ENCODE peak calls at places on chromosomes 2 and 18, in four cellular contexts. T is IMR-90, L is HCT116, M is upper lobe of right lung. N is an unnamed sample.

GRCh38 chr2:104856086-104856972 is 2.4 kb downstream of the POU3F3 start:
- DNase-seq in M (no peak), T (no peak), L (no peak), N (no peak)

GRCh38 chr2:185147361-185147760 is 549.0 kb downstream of the ZNF804A start:
- DNase-seq in L (no peak), T (no peak), M (no peak), N (no peak)

GRCh38 chr2:181670632-181671031 is 9.7 kb downstream of the NEUROD1 start:
- DNase-seq in L (no peak), M (no peak), T (no peak), N (no peak)

GRCh38 chr2:763766-764525 is 86.7 kb upstream of the TMEM18 start:
- DNase-seq in L (no peak), M (no peak), T (no peak), N (no peak)

GRCh38 chr2:37080231-37080630 is 3.9 kb downstream of the HEATR5B start:
- DNase-seq in M (no peak), L (no peak), T (peak; percentile 10), N (no peak)

GRCh38 chr18:23067236-23067635 is 68.0 kb upstream of the CABLES1 start:
- DNase-seq in T (peak; percentile 7), M (no peak), L (no peak), N (no peak)

GRCh38 chr2:138447889-138448570 is 53.5 kb upstream of the SPOPL start:
- DNase-seq in T (no peak), M (no peak), L (no peak), N (no peak)

GRCh38 chr2:128520787-128521186 is 202.1 kb upstream of the HS6ST1 start:
- DNase-seq in T (no peak), M (no peak), L (no peak), N (no peak)

GRCh38 chr2:219248845-219249202 is 3.5 kb downstream of the STK16 start:
- DNase-seq in M (no peak), L (no peak), T (no peak), N (no peak)

GRCh38 chr2:181306785-181307184 is 150.4 kb upstream of the ITGA4 start:
- DNase-seq in L (no peak), T (peak; percentile 37), M (no peak), N (no peak)

GRCh38 chr2:56008661-56009411 is 85.3 kb upstream of the EFEMP1 start:
- DNase-seq in T (peak; percentile 89), L (no peak), M (no peak), N (peak; percentile 78)

GRCh38 chr2:233979748-233980147 is 62.6 kb downstream of the TRPM8 start:
- DNase-seq in M (no peak), T (peak; percentile 27), L (no peak), N (no peak)

GRCh38 chr2:110854355-110855081 is 122.1 kb downstream of the ACOXL start:
- DNase-seq in M (no peak), T (no peak), L (no peak), N (no peak)
- TF ChIP-seq CTCF in M (no peak), T (no peak), L (peak; percentile 41), N (no peak)

GRCh38 chr2:63163231-63163845 is 112.7 kb downstream of the OTX1 start:
- DNase-seq in T (no peak), M (no peak), L (no peak), N (no peak)
- TF ChIP-seq CTCF in T (no peak), M (no peak), L (no peak), N (no peak)

DNA sequence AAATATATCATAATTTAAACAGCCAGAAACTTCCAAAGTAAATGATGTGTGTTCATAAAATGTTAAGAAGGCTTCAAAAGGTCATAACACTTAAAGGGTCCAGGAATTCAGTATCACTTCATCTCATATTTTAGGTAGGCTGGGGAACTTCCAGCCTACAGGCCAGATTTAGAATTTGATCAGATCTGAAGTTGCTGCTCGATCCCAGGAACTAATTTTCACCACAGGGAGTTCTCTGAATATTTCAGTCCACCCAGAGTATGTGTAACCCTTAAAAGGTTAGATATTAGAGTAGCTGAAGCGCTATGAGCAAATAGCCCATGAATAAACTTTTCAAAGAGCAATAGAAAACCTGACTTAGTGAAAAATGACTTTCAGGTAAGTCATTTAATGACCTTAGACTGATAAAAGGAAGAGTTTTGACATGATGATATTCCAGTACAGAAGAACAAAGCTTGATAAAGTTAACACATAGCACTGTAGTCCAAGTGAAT is 1.7 kb downstream of the WIPF1 start:
- DNase-seq in M (no peak), L (no peak), T (no peak), N (no peak)
- TF ChIP-seq CTCF in M (no peak), L (no peak), T (no peak), N (no peak)

DNA sequence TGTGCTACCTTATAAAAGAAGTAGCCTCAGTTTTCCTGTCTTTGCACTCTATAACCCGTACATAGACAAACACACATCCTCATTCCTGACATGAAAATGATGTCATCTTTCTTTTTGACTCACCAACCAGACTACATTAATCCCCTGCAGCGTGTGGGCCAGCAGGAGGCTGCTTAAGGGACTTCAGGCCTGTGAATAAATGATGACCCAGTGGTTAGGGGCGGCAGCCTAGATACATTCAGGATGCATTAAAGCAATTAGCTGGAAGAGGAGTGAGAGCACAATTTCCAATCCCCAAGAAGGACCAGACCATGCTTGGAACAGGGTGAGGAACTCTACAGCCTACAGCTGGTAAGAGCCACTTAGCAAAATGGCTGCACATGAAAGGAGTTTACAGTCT is 57.3 kb upstream of the KLF7 start:
- DNase-seq in M (no peak), L (no peak), T (peak; percentile 87), N (no peak)
- TF ChIP-seq CTCF in M (no peak), L (no peak), T (no peak), N (no peak)

DNA sequence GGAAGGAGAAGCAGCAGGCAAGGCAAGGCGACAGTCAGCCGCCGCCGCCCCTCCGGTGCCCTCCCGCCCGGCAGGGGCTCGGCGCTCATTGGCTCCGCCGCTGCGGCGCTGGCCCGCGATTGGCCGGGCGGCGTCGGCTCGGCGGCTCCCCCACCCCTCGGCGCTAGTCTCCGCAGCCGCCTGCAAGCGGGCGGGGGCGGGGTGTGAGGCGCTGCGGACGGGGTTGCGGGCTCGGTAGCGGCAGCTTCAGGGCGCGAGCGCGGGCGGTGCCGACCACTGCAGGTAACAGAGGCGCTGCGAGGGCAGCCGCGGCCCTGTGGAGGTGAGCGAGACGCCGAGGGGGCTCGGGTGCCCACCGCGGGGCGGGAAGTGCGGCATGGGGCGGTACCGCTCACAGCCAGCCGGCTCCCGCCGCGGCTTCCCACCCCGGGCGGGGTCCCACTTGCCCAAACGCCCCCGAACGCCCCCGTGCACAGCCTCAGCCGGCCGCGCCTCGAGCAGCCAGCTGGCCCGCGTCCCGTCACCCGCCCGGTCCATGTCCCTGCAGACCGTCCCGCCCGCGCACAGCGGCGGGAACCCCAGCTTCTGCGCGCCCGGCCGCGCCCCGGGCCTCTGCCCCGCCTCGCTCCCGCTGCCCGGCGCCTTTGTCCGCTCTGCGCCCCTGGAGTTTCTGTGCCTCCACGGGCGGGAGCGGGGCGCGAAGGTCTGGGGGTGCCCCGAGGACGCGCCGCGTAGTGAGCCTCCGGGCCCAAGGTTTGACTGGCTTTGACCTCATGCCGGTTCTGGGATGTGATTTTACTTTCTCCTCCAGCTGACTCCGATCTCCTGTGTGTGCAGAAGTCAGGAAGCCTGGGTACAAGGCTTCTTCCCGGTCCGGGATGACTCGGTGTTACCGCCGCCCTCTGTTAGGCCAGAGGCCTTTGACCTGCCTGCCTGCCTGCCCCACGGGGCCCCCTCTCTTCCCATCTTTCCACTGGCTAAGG is at the start of gene SANBR:
- DNase-seq in T (peak; percentile 67), L (peak; percentile 75), M (peak; percentile 94), N (peak; percentile 39)
- TF ChIP-seq CTCF in T (no peak), L (no peak), M (no peak), N (no peak)

GRCh38 chr2:65381607-65382032 is 50.8 kb downstream of the SPRED2 start:
- DNase-seq in T (no peak), M (no peak), L (no peak), N (no peak)

GRCh38 chr2:65382323-65382722 is 50.1 kb downstream of the SPRED2 start:
- DNase-seq in T (no peak), L (no peak), M (no peak), N (no peak)

GRCh38 chr2:65380243-65380642 is 52.2 kb downstream of the SPRED2 start:
- DNase-seq in M (no peak), L (no peak), T (no peak), N (no peak)

GRCh38 chr2:65383571-65384488 is 48.6 kb downstream of the SPRED2 start:
- DNase-seq in T (peak; percentile 56), M (no peak), L (no peak), N (no peak)

GRCh38 chr2:65382776-65383357 is 49.5 kb downstream of the SPRED2 start:
- DNase-seq in M (peak; percentile 95), L (peak; percentile 96), T (peak; percentile 98), N (peak; percentile 43)
- TF ChIP-seq CTCF in M (no peak), L (peak; percentile 27), T (no peak), N (no peak)

GRCh38 chr18:27778925-27779324 is 398.0 kb downstream of the CDH2 start:
- DNase-seq in L (no peak), T (no peak), M (no peak), N (no peak)

GRCh38 chr18:27780061-27780740 is 396.7 kb downstream of the CDH2 start:
- DNase-seq in L (no peak), M (no peak), T (no peak), N (no peak)

GRCh38 chr18:27778441-27778840 is 398.5 kb downstream of the CDH2 start:
- DNase-seq in T (peak; percentile 17), M (no peak), L (no peak), N (no peak)
- TF ChIP-seq CTCF in T (peak; percentile 51), M (no peak), L (peak; percentile 5), N (peak; percentile 59)